ENCODE peak calls at places on chromosomes 3 and 15, in four cellular contexts. R is mucosa of descending colon, N is mammary epithelial cell, M is activated T-cell treated with anti-CD3 and anti-CD28 coated beads for 24 hours. B is an unnamed sample.

GRCh38 chr3:35500641-35501353 is 138.5 kb upstream of the ARPP21 start:
- DNase-seq in N (no peak), R (no peak), M (no peak), B (no peak)

GRCh38 chr15:68653795-68654194 is 75.0 kb downstream of the CORO2B start:
- DNase-seq in R (no peak), N (no peak), M (no peak), B (no peak)

GRCh38 chr15:74209560-74209958 is 7.0 kb upstream of the STRA6 start:
- DNase-seq in M (no peak), R (no peak), N (no peak), B (no peak)

GRCh38 chr15:63379492-63380150 is 2.0 kb downstream of the CA12 start:
- DNase-seq in N (peak; percentile 58), M (no peak), R (no peak), B (peak; percentile 93)

GRCh38 chr3:116423945-116424344 is 21.3 kb downstream of the LSAMP start:
- DNase-seq in M (no peak), R (no peak), N (no peak), B (no peak)

GRCh38 chr3:73661262-73661661 is 36.5 kb upstream of the PDZRN3 start:
- DNase-seq in R (no peak), N (peak; percentile 79), M (no peak), B (no peak)

GRCh38 chr3:550481-550880 is 353.9 kb downstream of the CHL1 start:
- DNase-seq in M (no peak), R (no peak), N (no peak), B (no peak)

GRCh38 chr3:52406791-52407510 is 38.0 kb downstream of the SEMA3G start:
- DNase-seq in M (no peak), R (no peak), N (no peak), B (no peak)

GRCh38 chr3:18424862-18425640 is at the start of gene SATB1:
- DNase-seq in R (peak; percentile 88), M (peak; percentile 50), N (peak; percentile 45), B (no peak)

GRCh38 chr15:99230867-99231266 is 18.5 kb downstream of the TTC23 start:
- DNase-seq in R (no peak), N (no peak), M (no peak), B (no peak)

GRCh38 chr3:99825239-99825638 is 7.6 kb downstream of the CMSS1 start:
- DNase-seq in N (peak; percentile 32), M (no peak), R (no peak), B (no peak)

GRCh38 chr15:90266485-90266884 is 1.0 kb downstream of the NGRN start:
- DNase-seq in N (peak; percentile 19), R (peak; percentile 40), M (no peak), B (no peak)

GRCh38 chr3:79729096-79729495 is 38.7 kb downstream of the ROBO1 start:
- DNase-seq in R (no peak), M (no peak), N (no peak), B (peak; percentile 17)

GRCh38 chr3:186515115-186515514 is 29.1 kb downstream of the CRYGS start:
- DNase-seq in R (no peak), M (no peak), N (no peak), B (no peak)

GRCh38 chr15:81893182-81893833 is 152.5 kb downstream of the MEX3B start:
- DNase-seq in N (no peak), R (no peak), M (no peak), B (no peak)

GRCh38 chr3:197181751-197182150 is 116.7 kb downstream of the DLG1 start:
- DNase-seq in M (no peak), N (no peak), R (no peak), B (no peak)

GRCh38 chr3:98680723-98681122 is 82.4 kb upstream of the ST3GAL6 start:
- DNase-seq in N (peak; percentile 87), M (no peak), R (no peak), B (no peak)

GRCh38 chr15:75648156-75649000 is 666 bp downstream of the SNX33 start:
- DNase-seq in N (peak; percentile 38), M (no peak), R (peak; percentile 68), B (peak; percentile 35)

GRCh38 chr15:59420108-59420507 is 17.9 kb upstream of the FAM81A start:
- DNase-seq in N (no peak), R (no peak), M (no peak), B (no peak)

GRCh38 chr3:184740509-184741258 is 28.8 kb upstream of the MAGEF1 start:
- DNase-seq in N (peak; percentile 99), R (no peak), M (no peak), B (no peak)

GRCh38 chr3:39317571-39318169 is 11.8 kb upstream of the CCR8 start:
- DNase-seq in M (no peak), N (peak; percentile 17), R (no peak), B (no peak)

GRCh38 chr3:69204315-69204957 is 82.0 kb upstream of the LMOD3 start:
- DNase-seq in M (peak; percentile 54), R (no peak), N (no peak), B (no peak)

GRCh38 chr3:186108106-186108940 is 566 bp downstream of the ETV5 start:
- DNase-seq in R (peak; percentile 50), N (peak; percentile 56), M (no peak), B (no peak)

GRCh38 chr3:111803123-111803593 is 55.9 kb upstream of the PHLDB2 start:
- DNase-seq in N (peak; percentile 96), R (peak; percentile 39), M (no peak), B (no peak)

GRCh38 chr3:69423756-69424155 is 37.9 kb upstream of the FRMD4B start:
- DNase-seq in N (no peak), M (no peak), R (no peak), B (no peak)

GRCh38 chr3:34106879-34107278 is 308.4 kb downstream of the PDCD6IP start:
- DNase-seq in N (peak; percentile 2), R (no peak), M (no peak), B (peak; percentile 75)

GRCh38 chr15:88331291-88331690 is 74.8 kb upstream of the NTRK3 start:
- DNase-seq in R (peak; percentile 26), N (peak; percentile 21), M (peak; percentile 16), B (peak; percentile 11)

B was measured in T47D.